ENCODE peak calls at places on chromosomes 13 and 19, in five cellular contexts. O is upper lobe of right lung, S is fibroblast of lung, I is heart left ventricle, E is choroid plexus epithelial cell. M is an unnamed sample.

GRCh38 chr19:848457-848921 is 3.6 kb upstream of the ELANE start:
- DNase-seq in O (no peak), S (no peak), I (no peak), E (no peak), M (no peak)

GRCh38 chr13:34672631-34673030 is 269.4 kb upstream of the NBEA start:
- DNase-seq in I (no peak), O (no peak), E (no peak), S (peak), M (no peak)

GRCh38 chr13:113855012-113855921 is 8.6 kb downstream of the GAS6 start:
- DNase-seq in E (no peak), S (no peak), O (no peak), I (peak), M (no peak)

GRCh38 chr19:56101746-56102535 is 19.2 kb downstream of the ZNF787 start:
- DNase-seq in E (no peak), I (no peak), O (no peak), S (no peak), M (no peak)

GRCh38 chr19:12156254-12157058 is at the start of gene ZNF625:
- DNase-seq in E (peak), I (peak), S (peak), O (peak), M (peak)

GRCh38 chr13:25738342-25738771 is 313.5 kb downstream of the SHISA2 start:
- DNase-seq in O (no peak), I (no peak), S (peak), E (peak), M (peak)

GRCh38 chr13:95494082-95494681 is 58.3 kb upstream of the CLDN10 start:
- DNase-seq in I (no peak), S (peak), E (peak), O (no peak), M (peak)

GRCh38 chr13:99275093-99275469 is 16.9 kb upstream of the GPR18 start:
- DNase-seq in O (no peak), S (peak), E (peak), I (no peak), M (peak)

GRCh38 chr13:50809133-50810090 is 34.1 kb downstream of the DLEU7 start:
- DNase-seq in O (no peak), S (no peak), I (no peak), E (no peak), M (no peak)
- H3K4me3 ChIP-seq in O (no peak), S (no peak), I (no peak), E (no peak), M (no peak)

GRCh38 chr13:101757446-101758039 is 305.1 kb downstream of the ITGBL1 start:
- DNase-seq in E (peak), S (peak), I (no peak), O (no peak), M (peak)
- TF ChIP-seq CTCF in E (peak), S (peak), I (peak), O (peak), M (peak)

DNA sequence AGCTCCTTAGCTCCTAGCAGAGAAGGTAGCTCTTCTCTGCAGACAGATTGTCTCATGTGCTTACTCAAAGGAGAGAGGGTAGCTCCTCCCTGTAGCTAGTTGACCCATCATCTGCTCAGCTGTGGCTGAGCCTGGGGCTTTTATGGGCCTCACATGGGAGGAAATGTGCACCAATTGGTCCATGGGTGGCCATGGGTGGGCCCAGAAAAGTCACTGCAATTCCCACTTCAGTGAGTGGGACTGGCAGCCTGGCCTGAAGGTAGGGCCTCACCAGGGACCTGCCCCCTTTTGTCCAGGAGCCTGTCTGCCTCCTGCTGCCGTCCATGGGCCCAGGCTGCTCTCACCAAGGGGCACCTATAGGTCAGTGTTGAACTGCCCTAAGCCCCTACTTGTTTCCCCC is 246.3 kb downstream of the GPC6 start:
- DNase-seq in I (no peak), E (no peak), O (no peak), S (no peak), M (no peak)
- H3K4me3 ChIP-seq in I (no peak), E (no peak), O (no peak), S (no peak), M (no peak)

GRCh38 chr13:103140001-103140671 is 73.9 kb upstream of the SLC10A2 start:
- DNase-seq in I (no peak), O (no peak), E (peak), S (no peak), M (peak)
- TF ChIP-seq CTCF in I (peak), O (peak), E (peak), S (peak), M (peak)

GRCh38 chr19:13864513-13865242 is 12.3 kb upstream of the NANOS3 start:
- DNase-seq in I (no peak), O (no peak), S (no peak), E (no peak), M (no peak)
- H3K4me3 ChIP-seq in I (peak), O (peak), S (no peak), E (peak), M (no peak)

GRCh38 chr13:100594731-100595130 is 6.1 kb upstream of the GGACT start:
- DNase-seq in E (no peak), I (no peak), S (no peak), O (no peak), M (no peak)
- TF ChIP-seq CTCF in E (peak), I (peak), S (no peak), O (peak), M (peak)

DNA sequence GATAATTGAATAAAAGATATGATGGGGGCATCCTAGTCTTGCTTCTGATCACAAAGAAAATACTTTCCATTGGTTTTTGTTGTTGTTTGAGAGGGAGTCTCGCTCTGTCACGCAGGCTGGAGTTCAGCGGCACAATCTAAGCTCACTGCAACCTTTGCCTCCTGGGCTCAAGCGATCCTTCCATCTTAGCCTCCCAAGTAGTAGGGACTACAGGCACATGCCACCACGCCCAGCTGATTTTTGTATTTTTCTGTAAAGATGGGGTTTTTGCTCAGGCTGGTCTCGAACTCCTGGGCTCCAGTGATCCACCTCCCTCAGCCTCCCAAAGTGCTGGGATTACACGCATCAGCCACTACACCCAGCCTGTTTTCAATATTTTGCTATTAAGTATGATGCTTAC is 17.1 kb upstream of the PSMC4 start:
- DNase-seq in S (no peak), I (no peak), E (no peak), O (no peak), M (no peak)
- H3K4me3 ChIP-seq in S (no peak), I (no peak), E (no peak), O (no peak), M (no peak)

M was measured in fibroblast of pulmonary artery.